ENCODE peak calls at places on chromosomes 6 and 20, in four cellular contexts. S is HTR-8/SVneo, R is WERI-Rb-1, P is GM13976. X is an unnamed sample.

GRCh38 chr6:2748183-2748582 is 2.5 kb downstream of the MYLK4 start:
- DNase-seq in S (no peak), R (no peak), P (no peak), X (no peak)

GRCh38 chr20:43821795-43822194 is 92.9 kb upstream of the TOX2 start:
- DNase-seq in S (no peak), R (no peak), P (no peak), X (no peak)

GRCh38 chr6:79180082-79180481 is 54.4 kb downstream of the HMGN3 start:
- DNase-seq in S (no peak), R (no peak), P (no peak), X (no peak)

GRCh38 chr20:25313608-25314007 is 65.7 kb downstream of the PYGB start:
- DNase-seq in S (no peak), R (no peak), P (no peak), X (no peak)

GRCh38 chr6:125769147-125769783 is 19.8 kb downstream of the HEY2 start:
- DNase-seq in S (no peak), R (no peak), P (no peak), X (no peak)

GRCh38 chr6:15927531-15928230 is 201.2 kb upstream of the MYLIP start:
- DNase-seq in S (no peak), R (no peak), P (no peak), X (no peak)

GRCh38 chr6:36621371-36621855 is 27.3 kb downstream of the SRSF3 start:
- DNase-seq in S (no peak), R (no peak), P (no peak), X (no peak)

GRCh38 chr6:25193147-25193864 is 85.9 kb upstream of the CARMIL1 start:
- DNase-seq in S (peak), R (no peak), P (no peak), X (no peak)

GRCh38 chr6:2968600-2969135 is 2.7 kb downstream of the SERPINB6 start:
- DNase-seq in S (no peak), R (no peak), P (no peak), X (no peak)

GRCh38 chr20:9903048-9903651 is 64.3 kb upstream of the PAK5 start:
- DNase-seq in S (no peak), R (peak), P (no peak), X (no peak)

GRCh38 chr6:137878810-137879285 is 11.8 kb downstream of the TNFAIP3 start:
- DNase-seq in S (no peak), R (no peak), P (no peak), X (no peak)

GRCh38 chr6:126069457-126069856 is 83.1 kb downstream of the TRMT11 start:
- DNase-seq in S (no peak), R (no peak), P (no peak), X (no peak)

GRCh38 chr20:22999756-23000155 is 35.4 kb upstream of the SSTR4 start:
- DNase-seq in S (no peak), R (no peak), P (no peak), X (no peak)

GRCh38 chr20:9912858-9913434 is 74.1 kb upstream of the PAK5 start:
- DNase-seq in S (peak), R (peak), P (peak), X (peak)

GRCh38 chr6:56551409-56552120 is 91.1 kb downstream of the DST start:
- DNase-seq in S (no peak), R (no peak), P (no peak), X (no peak)

GRCh38 chr6:159691133-159691962 is 1.7 kb downstream of the SOD2 start:
- DNase-seq in S (peak), R (no peak), P (peak), X (peak)

GRCh38 chr20:35002426-35003210 is 47.0 kb downstream of the MYH7B start:
- DNase-seq in S (no peak), R (no peak), P (no peak), X (no peak)

GRCh38 chr20:48350291-48350988 is 477.4 kb downstream of the PREX1 start:
- DNase-seq in S (no peak), R (no peak), P (no peak), X (peak)

GRCh38 chr20:23142162-23143050 is 56.3 kb upstream of the CD93 start:
- DNase-seq in S (no peak), R (no peak), P (peak), X (peak)

GRCh38 chr20:5001174-5002076 is at the start of gene SLC23A2:
- DNase-seq in S (peak), R (peak), P (peak), X (peak)

GRCh38 chr20:1711826-1712601 is 54.4 kb upstream of the SIRPG start:
- DNase-seq in S (no peak), R (no peak), P (no peak), X (no peak)

GRCh38 chr20:18314786-18315406 is 26.6 kb downstream of the ZNF133 start:
- DNase-seq in S (peak), R (no peak), P (no peak), X (no peak)

GRCh38 chr6:33738153-33738552 is 8.6 kb downstream of the IP6K3 start:
- DNase-seq in S (no peak), R (no peak), P (no peak), X (no peak)

GRCh38 chr20:47713941-47714450 is 71.3 kb downstream of the SULF2 start:
- DNase-seq in S (no peak), R (no peak), P (no peak), X (no peak)

GRCh38 chr20:43666376-43667328 is at the start of gene MYBL2:
- DNase-seq in S (peak), R (peak), P (peak), X (peak)